ENCODE peak calls at places on chromosome 11, in four cellular contexts. One of them, this sample, is unnamed.
A peak's percentile ranks its signal among the peaks of the same experiment; 100 is the strongest.

GRCh38 chr11:42521994-42522393 is 789.8 kb upstream of the API5 start:
- DNase-seq in astrocyte: no peak
- DNase-seq in heart right ventricle: no peak
- DNase-seq in GM06990: no peak
- DNase-seq in this sample: no peak

GRCh38 chr11:65214212-65214845 is 32.6 kb downstream of the CAPN1 start:
- DNase-seq in astrocyte: no peak
- DNase-seq in heart right ventricle: no peak
- DNase-seq in GM06990: no peak
- DNase-seq in this sample: no peak

GRCh38 chr11:66323684-66324083 is 6.8 kb upstream of the CD248 start:
- DNase-seq in astrocyte: no peak
- DNase-seq in heart right ventricle: no peak
- DNase-seq in GM06990: no peak
- DNase-seq in this sample: no peak

GRCh38 chr11:95279921-95280861 is 49.2 kb upstream of the SESN3 start:
- DNase-seq in astrocyte: peak; percentile 48
- DNase-seq in heart right ventricle: peak; percentile 32
- DNase-seq in GM06990: peak; percentile 22
- DNase-seq in this sample: peak; percentile 15

GRCh38 chr11:87473174-87473573 is 435.4 kb downstream of the TMEM135 start:
- DNase-seq in astrocyte: peak; percentile 97
- DNase-seq in heart right ventricle: no peak
- DNase-seq in GM06990: no peak
- DNase-seq in this sample: no peak

GRCh38 chr11:65442952-65443351 is 20.4 kb downstream of the NEAT1 start:
- DNase-seq in astrocyte: peak; percentile 30
- DNase-seq in heart right ventricle: no peak
- DNase-seq in GM06990: peak; percentile 65
- DNase-seq in this sample: no peak

GRCh38 chr11:68969386-68969785 is 11.4 kb downstream of the MRGPRD start:
- DNase-seq in astrocyte: no peak
- DNase-seq in heart right ventricle: no peak
- DNase-seq in GM06990: no peak
- DNase-seq in this sample: no peak

GRCh38 chr11:68999093-68999747 is 13.8 kb downstream of the MRGPRF start:
- DNase-seq in astrocyte: no peak
- DNase-seq in heart right ventricle: peak; percentile 1
- DNase-seq in GM06990: no peak
- DNase-seq in this sample: no peak

GRCh38 chr11:127103586-127104388 is 103.2 kb upstream of the KIRREL3 start:
- DNase-seq in astrocyte: no peak
- DNase-seq in heart right ventricle: no peak
- DNase-seq in GM06990: no peak
- DNase-seq in this sample: no peak

GRCh38 chr11:79953629-79954028 is 512.8 kb upstream of the TENM4 start:
- DNase-seq in astrocyte: no peak
- DNase-seq in heart right ventricle: no peak
- DNase-seq in GM06990: no peak
- DNase-seq in this sample: no peak
- TF ChIP-seq CTCF in astrocyte: no peak
- TF ChIP-seq CTCF in heart right ventricle: no peak
- TF ChIP-seq CTCF in GM06990: no peak
- TF ChIP-seq CTCF in this sample: no peak

DNA sequence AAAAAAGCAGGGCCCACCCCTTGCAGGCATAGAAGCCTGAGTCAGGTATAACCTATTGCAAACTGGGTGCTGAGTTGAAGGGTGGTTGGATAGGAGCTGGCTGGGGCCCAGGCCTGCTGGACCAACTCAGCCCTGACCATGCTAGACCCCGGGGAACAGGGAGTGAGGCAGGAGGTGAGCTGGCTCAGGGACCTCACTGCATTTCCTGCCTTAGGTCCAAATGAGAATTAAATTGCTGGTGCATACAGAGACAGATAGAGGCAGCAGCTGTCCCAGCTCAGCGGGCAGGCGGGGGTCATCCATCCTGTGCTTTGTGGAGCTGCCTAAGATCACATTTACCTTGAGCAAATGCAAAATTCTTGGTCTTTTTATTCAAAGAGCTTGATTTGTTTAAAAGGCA is 25.2 kb downstream of the USH1C start:
- DNase-seq in astrocyte: no peak
- DNase-seq in heart right ventricle: no peak
- DNase-seq in GM06990: no peak
- DNase-seq in this sample: no peak
- TF ChIP-seq CTCF in astrocyte: no peak
- TF ChIP-seq CTCF in heart right ventricle: no peak
- TF ChIP-seq CTCF in GM06990: no peak
- TF ChIP-seq CTCF in this sample: no peak

GRCh38 chr11:17206448-17206847 is 1.3 kb downstream of the PIK3C2A start:
- DNase-seq in astrocyte: no peak
- DNase-seq in heart right ventricle: no peak
- DNase-seq in GM06990: no peak
- DNase-seq in this sample: no peak

GRCh38 chr11:17209939-17210245 is 2.1 kb upstream of the PIK3C2A start:
- DNase-seq in astrocyte: no peak
- DNase-seq in heart right ventricle: no peak
- DNase-seq in GM06990: no peak
- DNase-seq in this sample: no peak

GRCh38 chr11:17208257-17208999 is 642 bp upstream of the PIK3C2A start:
- DNase-seq in astrocyte: peak; percentile 79
- DNase-seq in heart right ventricle: peak; percentile 38
- DNase-seq in GM06990: no peak
- DNase-seq in this sample: peak; percentile 76

DNA sequence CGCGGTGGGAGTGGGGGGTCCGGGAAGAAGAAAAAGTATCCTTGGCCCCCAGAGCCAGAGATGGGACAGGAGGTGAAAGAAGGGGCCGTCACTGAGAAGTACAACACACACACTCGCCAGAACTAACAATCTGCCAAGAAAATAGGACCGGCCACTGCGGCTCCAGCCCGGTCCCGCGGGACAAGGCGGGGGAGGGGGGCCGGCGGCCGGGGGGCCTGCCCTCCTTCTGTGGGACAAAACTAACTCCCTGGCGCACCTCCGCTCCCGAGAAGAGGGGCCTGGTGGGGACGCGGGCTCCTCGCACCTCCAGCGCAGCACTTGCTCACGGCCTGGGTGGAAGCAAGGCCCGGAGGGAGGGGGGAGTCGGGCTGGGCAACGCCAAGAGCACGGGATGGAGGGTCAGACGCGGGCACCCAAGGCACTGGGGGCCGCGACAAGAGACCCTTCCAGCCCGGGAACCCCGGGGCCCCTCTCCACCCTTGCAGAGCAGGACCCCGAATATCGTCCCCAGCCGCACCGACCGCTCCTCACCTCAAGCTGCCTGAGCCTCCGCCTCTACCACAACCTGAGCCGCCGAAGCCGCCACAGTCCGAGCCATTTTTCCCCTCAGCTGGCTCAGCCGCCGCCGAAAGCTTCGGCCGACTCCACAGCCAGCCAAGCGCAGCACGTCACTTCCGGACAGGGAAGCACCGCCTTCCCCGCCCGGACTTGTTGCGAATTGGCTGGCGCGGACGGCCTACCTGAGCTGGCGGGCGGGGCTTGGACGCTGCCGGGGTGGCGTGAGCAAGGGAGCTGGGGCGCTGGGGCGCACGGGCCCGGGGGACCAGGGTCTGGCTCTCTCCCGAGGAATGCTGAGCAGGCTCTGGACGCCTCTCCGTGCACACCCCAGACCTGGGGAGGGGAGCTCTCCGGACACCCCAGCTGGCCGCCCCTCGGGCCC is at the start of gene PIK3C2A:
- DNase-seq in astrocyte: peak; percentile 88
- DNase-seq in heart right ventricle: peak; percentile 97
- DNase-seq in GM06990: peak; percentile 90
- DNase-seq in this sample: peak; percentile 95
- TF ChIP-seq CTCF in astrocyte: no peak
- TF ChIP-seq CTCF in heart right ventricle: no peak
- TF ChIP-seq CTCF in GM06990: no peak
- TF ChIP-seq CTCF in this sample: no peak

DNA sequence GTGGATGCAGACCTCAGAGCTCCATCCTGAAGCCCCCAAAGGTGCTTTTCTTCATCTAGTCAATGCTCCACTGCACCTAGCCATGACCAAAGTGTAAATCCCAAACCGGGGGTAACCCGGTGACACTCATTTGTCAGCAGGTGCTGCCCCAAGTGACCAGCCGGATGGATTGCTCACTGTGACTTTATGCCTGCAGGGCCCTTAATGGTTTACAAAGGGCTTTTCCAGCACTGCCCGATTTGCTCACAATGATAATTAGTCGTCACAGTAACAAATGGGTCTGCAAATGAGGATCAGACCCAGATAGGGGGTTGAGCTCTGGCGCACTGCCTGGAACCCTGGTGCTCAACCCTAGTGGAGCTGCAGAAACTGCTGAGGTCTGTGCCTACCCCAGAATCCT is 45.7 kb upstream of the CD5 start:
- DNase-seq in astrocyte: no peak
- DNase-seq in heart right ventricle: no peak
- DNase-seq in GM06990: no peak
- DNase-seq in this sample: no peak
- TF ChIP-seq CTCF in astrocyte: no peak
- TF ChIP-seq CTCF in heart right ventricle: no peak
- TF ChIP-seq CTCF in GM06990: no peak
- TF ChIP-seq CTCF in this sample: peak; percentile 18